ENCODE peak calls at places on chromosome 15, in five cellular contexts. M, O, B, W and A are unnamed samples.

GRCh38 chr15:43550527-43551363 is 33.3 kb downstream of the MAP1A start:
- DNase-seq in M (peak), O (no peak), B (no peak), W (no peak), A (no peak)

GRCh38 chr15:89335289-89336041 is 841 bp upstream of the POLG start:
- DNase-seq in M (no peak), O (peak), B (peak), W (no peak), A (no peak)

GRCh38 chr15:95459288-95459687 is 871.2 kb upstream of the NR2F2 start:
- DNase-seq in M (no peak), O (peak), B (no peak), W (no peak), A (peak)

GRCh38 chr15:78752492-78753358 is 58.5 kb downstream of the ADAMTS7 start:
- DNase-seq in M (no peak), O (no peak), B (no peak), W (no peak), A (no peak)

GRCh38 chr15:73914145-73914544 is 12.1 kb upstream of the LOXL1 start:
- DNase-seq in M (no peak), O (no peak), B (no peak), W (no peak), A (no peak)

GRCh38 chr15:75195766-75196241 is 5.9 kb upstream of the C15orf39 start:
- DNase-seq in M (no peak), O (no peak), B (no peak), W (no peak), A (no peak)

GRCh38 chr15:85477061-85477460 is 96.7 kb downstream of the AKAP13 start:
- DNase-seq in M (no peak), O (no peak), B (no peak), W (no peak), A (no peak)

GRCh38 chr15:25053000-25053815 is 98.4 kb downstream of the SNRPN start:
- DNase-seq in M (no peak), O (no peak), B (peak), W (no peak), A (no peak)

GRCh38 chr15:92170897-92171296 is 222.8 kb upstream of the ST8SIA2 start:
- DNase-seq in M (no peak), O (no peak), B (no peak), W (no peak), A (no peak)

GRCh38 chr15:65580287-65580686 is 30.6 kb downstream of the INTS14 start:
- DNase-seq in M (peak), O (peak), B (no peak), W (no peak), A (peak)

GRCh38 chr15:57917998-57918397 is 147.5 kb downstream of the ALDH1A2 start:
- DNase-seq in M (no peak), O (no peak), B (no peak), W (no peak), A (no peak)

GRCh38 chr15:31345606-31346366 is 19.2 kb downstream of the KLF13 start:
- DNase-seq in M (no peak), O (no peak), B (no peak), W (no peak), A (no peak)

GRCh38 chr15:62099171-62099601 is 32.4 kb downstream of the C2CD4A start:
- DNase-seq in M (peak), O (no peak), B (no peak), W (no peak), A (no peak)

GRCh38 chr15:65525622-65526021 is 4.6 kb upstream of the HACD3 start:
- DNase-seq in M (no peak), O (no peak), B (no peak), W (no peak), A (peak)

GRCh38 chr15:68366314-68366713 is 65.6 kb downstream of the ITGA11 start:
- DNase-seq in M (no peak), O (no peak), B (no peak), W (no peak), A (no peak)

GRCh38 chr15:78637776-78638435 is 3.1 kb downstream of the CHRNB4 start:
- DNase-seq in M (no peak), O (no peak), B (no peak), W (no peak), A (no peak)

GRCh38 chr15:87365221-87365620 is 891.3 kb downstream of the NTRK3 start:
- DNase-seq in M (peak), O (peak), B (no peak), W (no peak), A (peak)

GRCh38 chr15:64635486-64635815 is 139.9 kb downstream of the RBPMS2 start:
- DNase-seq in M (no peak), O (peak), B (no peak), W (no peak), A (no peak)

GRCh38 chr15:55267401-55268053 is 22.1 kb downstream of the RAB27A start:
- DNase-seq in M (no peak), O (no peak), B (peak), W (peak), A (peak)

GRCh38 chr15:40992241-40992741 is 39.0 kb downstream of the CHAC1 start:
- DNase-seq in M (no peak), O (no peak), B (no peak), W (no peak), A (no peak)

GRCh38 chr15:74461847-74462511 is 1.0 kb upstream of the UBL7 start:
- DNase-seq in M (no peak), O (peak), B (no peak), W (no peak), A (peak)

GRCh38 chr15:41940441-41940857 is 31.9 kb downstream of the EHD4 start:
- DNase-seq in M (peak), O (peak), B (peak), W (peak), A (peak)

GRCh38 chr15:62533687-62534086 is 368.6 kb upstream of the C2CD4B start:
- DNase-seq in M (no peak), O (no peak), B (no peak), W (no peak), A (no peak)

GRCh38 chr15:65960586-65960985 is 91.3 kb downstream of the RAB11A start:
- DNase-seq in M (no peak), O (no peak), B (no peak), W (no peak), A (no peak)

GRCh38 chr15:58777107-58777506 is 6.0 kb downstream of the MINDY2 start:
- DNase-seq in M (no peak), O (no peak), B (no peak), W (no peak), A (no peak)

GRCh38 chr15:89291934-89292438 is 42.6 kb downstream of the POLG start:
- DNase-seq in M (no peak), O (no peak), B (no peak), W (no peak), A (no peak)

GRCh38 chr15:96298217-96298616 is 32.3 kb upstream of the NR2F2 start:
- DNase-seq in M (no peak), O (no peak), B (no peak), W (no peak), A (no peak)

GRCh38 chr15:98842192-98842972 is 165.2 kb downstream of the PGPEP1L start:
- DNase-seq in M (no peak), O (no peak), B (no peak), W (no peak), A (no peak)

GRCh38 chr15:49187537-49188245 is 17.6 kb downstream of the GALK2 start:
- DNase-seq in M (no peak), O (peak), B (no peak), W (no peak), A (no peak)

GRCh38 chr15:42716626-42717025 is 20.3 kb downstream of the CDAN1 start:
- DNase-seq in M (no peak), O (no peak), B (no peak), W (no peak), A (no peak)

GRCh38 chr15:45140851-45141250 is 11.1 kb downstream of the DUOX1 start:
- DNase-seq in M (no peak), O (no peak), B (no peak), W (no peak), A (no peak)

GRCh38 chr15:55627730-55628368 is 39.7 kb upstream of the PYGO1 start:
- DNase-seq in M (peak), O (peak), B (no peak), W (no peak), A (peak)

GRCh38 chr15:56767315-56767714 is 34.0 kb upstream of the ZNF280D start:
- DNase-seq in M (no peak), O (no peak), B (no peak), W (no peak), A (no peak)

GRCh38 chr15:51736646-51737537 is 563 bp downstream of the LYSMD2 start:
- DNase-seq in M (peak), O (peak), B (no peak), W (peak), A (peak)

GRCh38 chr15:41828747-41829270 is 917 bp downstream of the JMJD7 start:
- DNase-seq in M (no peak), O (peak), B (no peak), W (no peak), A (no peak)

GRCh38 chr15:52678468-52679231 is 538 bp downstream of the ATOSA start:
- DNase-seq in M (peak), O (peak), B (peak), W (peak), A (peak)

GRCh38 chr15:65184305-65184943 is 718 bp downstream of the CLPX start:
- DNase-seq in M (peak), O (peak), B (no peak), W (peak), A (peak)

GRCh38 chr15:77642793-77643430 is 10.2 kb upstream of the LINGO1 start:
- DNase-seq in M (peak), O (no peak), B (no peak), W (no peak), A (peak)